ENCODE peak calls at places on chromosome 9, in nine cellular contexts. One of them, this sample, is unnamed. For H3K9me3 and H3K4me1, the result is how much of the 10 kb centered on the place peaks cover.

GRCh38 chr9:127451681-127452480 is 571 bp downstream of the LRSAM1 start:
- DNase-seq in cardiac muscle cell: peak
- DNase-seq in HCT116: no peak
- DNase-seq in Peyer's patch: peak
- DNase-seq in tibial nerve: no peak
- DNase-seq in A549: peak
- DNase-seq in PC-9: peak
- DNase-seq in breast epithelium: peak
- DNase-seq in IMR-90: peak
- DNase-seq in this sample: peak

GRCh38 chr9:122015165-122015821 is 77.8 kb downstream of the TTLL11 start:
- DNase-seq in HCT116: no peak
- DNase-seq in breast epithelium: no peak
- DNase-seq in Peyer's patch: no peak
- DNase-seq in IMR-90: no peak
- DNase-seq in tibial nerve: no peak
- DNase-seq in PC-9: no peak
- DNase-seq in cardiac muscle cell: no peak
- DNase-seq in A549: no peak
- DNase-seq in this sample: no peak

GRCh38 chr9:36064448-36065037 is 27.8 kb downstream of the RECK start:
- DNase-seq in A549: no peak
- DNase-seq in breast epithelium: no peak
- DNase-seq in tibial nerve: no peak
- DNase-seq in Peyer's patch: no peak
- DNase-seq in HCT116: no peak
- DNase-seq in IMR-90: peak
- DNase-seq in PC-9: no peak
- DNase-seq in cardiac muscle cell: peak
- DNase-seq in this sample: no peak

GRCh38 chr9:134360180-134360759 is 34.0 kb downstream of the RXRA start:
- DNase-seq in breast epithelium: no peak
- DNase-seq in tibial nerve: no peak
- DNase-seq in cardiac muscle cell: no peak
- DNase-seq in A549: no peak
- DNase-seq in Peyer's patch: no peak
- DNase-seq in PC-9: no peak
- DNase-seq in IMR-90: no peak
- DNase-seq in HCT116: no peak
- DNase-seq in this sample: no peak

GRCh38 chr9:78601957-78602565 is 305.1 kb downstream of the PSAT1 start:
- DNase-seq in HCT116: peak
- DNase-seq in IMR-90: peak
- DNase-seq in tibial nerve: no peak
- DNase-seq in PC-9: no peak
- DNase-seq in Peyer's patch: no peak
- DNase-seq in A549: peak
- DNase-seq in cardiac muscle cell: peak
- DNase-seq in breast epithelium: no peak
- DNase-seq in this sample: peak

GRCh38 chr9:123445981-123446610 is 90.1 kb downstream of the CRB2 start:
- DNase-seq in tibial nerve: no peak
- DNase-seq in IMR-90: peak
- DNase-seq in breast epithelium: no peak
- DNase-seq in Peyer's patch: no peak
- DNase-seq in cardiac muscle cell: no peak
- DNase-seq in PC-9: no peak
- DNase-seq in HCT116: peak
- DNase-seq in A549: no peak
- DNase-seq in this sample: no peak

GRCh38 chr9:84557751-84558150 is 111.8 kb upstream of the NTRK2 start:
- DNase-seq in A549: no peak
- DNase-seq in HCT116: no peak
- DNase-seq in IMR-90: no peak
- DNase-seq in cardiac muscle cell: no peak
- DNase-seq in breast epithelium: no peak
- DNase-seq in PC-9: no peak
- DNase-seq in tibial nerve: no peak
- DNase-seq in Peyer's patch: no peak
- DNase-seq in this sample: no peak

GRCh38 chr9:116189683-116190082 is 36.1 kb downstream of the PAPPA start:
- DNase-seq in PC-9: no peak
- DNase-seq in Peyer's patch: no peak
- DNase-seq in cardiac muscle cell: no peak
- DNase-seq in HCT116: no peak
- DNase-seq in breast epithelium: peak
- DNase-seq in tibial nerve: no peak
- DNase-seq in A549: no peak
- DNase-seq in IMR-90: no peak
- DNase-seq in this sample: peak

GRCh38 chr9:120882935-120883607 is 6.1 kb upstream of the PHF19 start:
- DNase-seq in cardiac muscle cell: no peak
- DNase-seq in PC-9: peak
- DNase-seq in IMR-90: no peak
- DNase-seq in tibial nerve: no peak
- DNase-seq in Peyer's patch: no peak
- DNase-seq in HCT116: no peak
- DNase-seq in breast epithelium: no peak
- DNase-seq in A549: no peak
- DNase-seq in this sample: peak

GRCh38 chr9:129383415-129384088 is 205.5 kb upstream of the IER5L start:
- DNase-seq in cardiac muscle cell: peak
- DNase-seq in tibial nerve: peak
- DNase-seq in IMR-90: peak
- DNase-seq in PC-9: peak
- DNase-seq in HCT116: no peak
- DNase-seq in Peyer's patch: peak
- DNase-seq in A549: no peak
- DNase-seq in breast epithelium: peak
- DNase-seq in this sample: peak

GRCh38 chr9:95876595-95876994 is 1.1 kb downstream of the ERCC6L2 start:
- DNase-seq in PC-9: peak
- DNase-seq in cardiac muscle cell: peak
- DNase-seq in tibial nerve: no peak
- DNase-seq in Peyer's patch: no peak
- DNase-seq in IMR-90: peak
- DNase-seq in HCT116: no peak
- DNase-seq in A549: peak
- DNase-seq in breast epithelium: no peak
- DNase-seq in this sample: no peak

GRCh38 chr9:31259824-31260223 is 1124.6 kb upstream of the ACO1 start:
- DNase-seq in HCT116: no peak
- DNase-seq in A549: no peak
- DNase-seq in PC-9: no peak
- DNase-seq in Peyer's patch: no peak
- DNase-seq in cardiac muscle cell: no peak
- DNase-seq in breast epithelium: no peak
- DNase-seq in tibial nerve: no peak
- DNase-seq in IMR-90: no peak
- DNase-seq in this sample: no peak

GRCh38 chr9:128705051-128705965 is 3.0 kb downstream of the PKN3 start:
- DNase-seq in IMR-90: no peak
- DNase-seq in A549: no peak
- DNase-seq in HCT116: no peak
- DNase-seq in Peyer's patch: no peak
- DNase-seq in PC-9: no peak
- DNase-seq in cardiac muscle cell: no peak
- DNase-seq in breast epithelium: no peak
- DNase-seq in tibial nerve: no peak
- DNase-seq in this sample: no peak

GRCh38 chr9:99038396-99038795 is 66.5 kb upstream of the TGFBR1 start:
- DNase-seq in tibial nerve: no peak
- DNase-seq in Peyer's patch: no peak
- DNase-seq in PC-9: no peak
- DNase-seq in cardiac muscle cell: no peak
- DNase-seq in IMR-90: no peak
- DNase-seq in breast epithelium: peak
- DNase-seq in A549: no peak
- DNase-seq in HCT116: no peak
- DNase-seq in this sample: no peak

GRCh38 chr9:31535659-31536058 is 848.8 kb upstream of the ACO1 start:
- DNase-seq in HCT116: no peak
- DNase-seq in tibial nerve: no peak
- DNase-seq in cardiac muscle cell: no peak
- DNase-seq in breast epithelium: no peak
- DNase-seq in IMR-90: no peak
- DNase-seq in A549: no peak
- DNase-seq in Peyer's patch: no peak
- DNase-seq in PC-9: no peak
- DNase-seq in this sample: no peak

GRCh38 chr9:114856942-114857315 is 51.1 kb upstream of the TNFSF15 start:
- DNase-seq in IMR-90: peak
- DNase-seq in tibial nerve: no peak
- DNase-seq in PC-9: no peak
- DNase-seq in cardiac muscle cell: no peak
- DNase-seq in Peyer's patch: no peak
- DNase-seq in HCT116: no peak
- DNase-seq in A549: no peak
- DNase-seq in breast epithelium: no peak
- DNase-seq in this sample: no peak

GRCh38 chr9:33818167-33818831 is 1.3 kb downstream of the UBE2R2 start:
- DNase-seq in IMR-90: no peak
- DNase-seq in A549: peak
- DNase-seq in cardiac muscle cell: no peak
- DNase-seq in HCT116: no peak
- DNase-seq in PC-9: peak
- DNase-seq in Peyer's patch: no peak
- DNase-seq in breast epithelium: peak
- DNase-seq in tibial nerve: no peak
- DNase-seq in this sample: no peak

GRCh38 chr9:125462766-125463384 is 201.2 kb downstream of the GAPVD1 start:
- DNase-seq in breast epithelium: no peak
- DNase-seq in A549: no peak
- DNase-seq in tibial nerve: no peak
- DNase-seq in PC-9: no peak
- DNase-seq in cardiac muscle cell: no peak
- DNase-seq in IMR-90: peak
- DNase-seq in HCT116: no peak
- DNase-seq in Peyer's patch: no peak
- DNase-seq in this sample: no peak

GRCh38 chr9:68708513-68708912 is 3.5 kb downstream of the PIP5K1B start:
- DNase-seq in tibial nerve: no peak
- DNase-seq in breast epithelium: no peak
- DNase-seq in Peyer's patch: no peak
- DNase-seq in cardiac muscle cell: no peak
- DNase-seq in PC-9: no peak
- DNase-seq in HCT116: no peak
- DNase-seq in IMR-90: no peak
- DNase-seq in A549: no peak
- DNase-seq in this sample: no peak

GRCh38 chr9:80707120-80707519 is 982.2 kb downstream of the TLE1 start:
- DNase-seq in breast epithelium: no peak
- DNase-seq in A549: no peak
- DNase-seq in IMR-90: peak
- DNase-seq in tibial nerve: no peak
- DNase-seq in HCT116: no peak
- DNase-seq in PC-9: no peak
- DNase-seq in Peyer's patch: no peak
- DNase-seq in cardiac muscle cell: no peak
- DNase-seq in this sample: no peak
- H3K9me3 ChIP-seq in breast epithelium: under half
- H3K9me3 ChIP-seq in A549: under half
- H3K9me3 ChIP-seq in IMR-90: under half
- H3K9me3 ChIP-seq in tibial nerve: under half
- H3K9me3 ChIP-seq in HCT116: under half
- H3K9me3 ChIP-seq in PC-9: under half
- H3K9me3 ChIP-seq in Peyer's patch: under half
- H3K9me3 ChIP-seq in cardiac muscle cell: under half
- H3K9me3 ChIP-seq in this sample: under half

GRCh38 chr9:113537227-113537810 is 73.8 kb downstream of the RGS3 start:
- DNase-seq in Peyer's patch: no peak
- DNase-seq in A549: no peak
- DNase-seq in HCT116: no peak
- DNase-seq in IMR-90: no peak
- DNase-seq in PC-9: no peak
- DNase-seq in cardiac muscle cell: no peak
- DNase-seq in tibial nerve: no peak
- DNase-seq in breast epithelium: no peak
- DNase-seq in this sample: no peak
- H3K27ac ChIP-seq in Peyer's patch: peak
- H3K27ac ChIP-seq in A549: no peak
- H3K27ac ChIP-seq in HCT116: no peak
- H3K27ac ChIP-seq in IMR-90: no peak
- H3K27ac ChIP-seq in PC-9: no peak
- H3K27ac ChIP-seq in cardiac muscle cell: no peak
- H3K27ac ChIP-seq in tibial nerve: peak
- H3K27ac ChIP-seq in breast epithelium: no peak
- H3K27ac ChIP-seq in this sample: no peak

DNA sequence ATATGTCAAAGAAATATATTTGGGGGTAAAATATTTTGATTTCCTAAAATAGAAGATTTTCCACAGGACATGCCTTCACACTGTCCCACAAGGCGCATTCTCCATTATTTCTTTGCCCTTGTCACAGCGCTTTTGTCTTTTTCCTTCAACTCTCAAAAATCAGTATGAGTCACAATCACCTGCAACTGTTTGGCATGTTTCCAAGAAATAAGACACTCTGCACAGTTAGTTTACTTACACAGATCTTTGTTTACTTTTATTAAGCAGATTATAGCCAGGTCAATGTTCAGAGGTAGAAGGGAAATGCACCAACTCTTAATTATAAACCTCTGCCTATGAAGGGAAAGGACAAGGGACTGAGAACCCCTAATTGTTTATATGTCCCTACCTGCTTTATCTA is 9.5 kb downstream of the CEMIP2 start:
- DNase-seq in cardiac muscle cell: no peak
- DNase-seq in PC-9: peak
- DNase-seq in A549: peak
- DNase-seq in tibial nerve: no peak
- DNase-seq in Peyer's patch: no peak
- DNase-seq in IMR-90: peak
- DNase-seq in HCT116: peak
- DNase-seq in breast epithelium: no peak
- DNase-seq in this sample: no peak
- H3K4me1 ChIP-seq in cardiac muscle cell: under half
- H3K4me1 ChIP-seq in PC-9: half or more
- H3K4me1 ChIP-seq in A549: half or more
- H3K4me1 ChIP-seq in tibial nerve: under half
- H3K4me1 ChIP-seq in Peyer's patch: under half
- H3K4me1 ChIP-seq in IMR-90: under half
- H3K4me1 ChIP-seq in HCT116: under half
- H3K4me1 ChIP-seq in breast epithelium: under half
- H3K4me1 ChIP-seq in this sample: half or more

DNA sequence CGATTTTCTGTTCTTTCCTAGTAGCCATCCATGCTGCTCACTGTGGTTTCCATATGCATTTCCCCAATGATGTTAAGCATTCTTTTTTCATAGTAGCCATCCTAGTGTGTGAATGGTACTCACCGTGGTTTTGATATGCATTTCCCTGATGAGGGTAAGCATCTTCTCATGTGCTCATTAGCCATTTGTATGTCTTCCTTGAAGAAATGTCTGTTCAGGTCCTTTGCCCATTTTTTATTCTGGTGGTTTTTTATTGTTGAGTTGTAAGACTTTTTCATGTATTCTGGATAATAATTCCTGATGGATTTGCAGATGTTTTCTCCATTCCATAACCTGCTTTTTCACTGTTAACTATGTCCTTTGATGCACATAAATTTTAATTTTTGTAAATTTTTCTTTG is 108.0 kb downstream of the EHMT1 start:
- DNase-seq in PC-9: no peak
- DNase-seq in Peyer's patch: no peak
- DNase-seq in IMR-90: no peak
- DNase-seq in cardiac muscle cell: no peak
- DNase-seq in HCT116: no peak
- DNase-seq in tibial nerve: no peak
- DNase-seq in A549: no peak
- DNase-seq in breast epithelium: no peak
- DNase-seq in this sample: no peak
- H3K9me3 ChIP-seq in PC-9: under half
- H3K9me3 ChIP-seq in Peyer's patch: under half
- H3K9me3 ChIP-seq in IMR-90: under half
- H3K9me3 ChIP-seq in cardiac muscle cell: under half
- H3K9me3 ChIP-seq in HCT116: under half
- H3K9me3 ChIP-seq in tibial nerve: under half
- H3K9me3 ChIP-seq in A549: under half
- H3K9me3 ChIP-seq in breast epithelium: under half
- H3K9me3 ChIP-seq in this sample: under half